ENCODE peak calls at places on chromosomes 7 and 10, in nine cellular contexts. G is spleen, N is heart left ventricle, T is fibroblast of the aortic adventitia, A is astrocyte of the spinal cord, W is GM12878, V is fibroblast of lung, F is PC-3, P is brain microvascular endothelial cell. K is an unnamed sample.

GRCh38 chr7:13017325-13017853 is 330.0 kb downstream of the ARL4A start:
- DNase-seq in G (no peak), N (no peak), T (peak), A (peak), W (no peak), V (peak), F (peak), P (peak), K (peak)

GRCh38 chr7:30596043-30596641 is 1.5 kb downstream of the GARS1 start:
- DNase-seq in G (no peak), N (no peak), T (peak), A (peak), W (no peak), V (peak), F (peak), P (peak), K (no peak)

GRCh38 chr7:12581897-12582296 is 11.4 kb downstream of the SCIN start:
- DNase-seq in G (no peak), N (no peak), T (no peak), A (no peak), W (no peak), V (no peak), F (no peak), P (no peak), K (no peak)

GRCh38 chr7:142812437-142813215 is 41.9 kb downstream of the PRSS2 start:
- DNase-seq in G (no peak), N (no peak), T (no peak), A (no peak), W (no peak), V (no peak), F (peak), P (no peak), K (no peak)

GRCh38 chr7:155203882-155204691 is 93.6 kb upstream of the INSIG1 start:
- DNase-seq in G (peak), N (no peak), T (no peak), A (no peak), W (no peak), V (no peak), F (no peak), P (no peak), K (no peak)

GRCh38 chr7:140447841-140448240 is 31.5 kb downstream of the MKRN1 start:
- DNase-seq in G (peak), N (no peak), T (no peak), A (no peak), W (no peak), V (no peak), F (no peak), P (no peak), K (no peak)

GRCh38 chr7:20033621-20034200 is 183.5 kb downstream of the MACC1 start:
- DNase-seq in G (no peak), N (no peak), T (peak), A (peak), W (no peak), V (peak), F (peak), P (peak), K (no peak)

GRCh38 chr7:12475362-12476063 is 71.8 kb upstream of the VWDE start:
- DNase-seq in G (no peak), N (no peak), T (peak), A (peak), W (no peak), V (peak), F (peak), P (peak), K (peak)

GRCh38 chr7:120989571-120990220 is 1.2 kb downstream of the CPED1 start:
- DNase-seq in G (peak), N (peak), T (peak), A (peak), W (no peak), V (peak), F (no peak), P (no peak), K (no peak)

GRCh38 chr7:102220229-102220850 is 66.3 kb upstream of the SH2B2 start:
- DNase-seq in G (no peak), N (no peak), T (no peak), A (no peak), W (no peak), V (no peak), F (no peak), P (no peak), K (no peak)

GRCh38 chr10:110388682-110389052 is 83.9 kb upstream of the SMNDC1 start:
- DNase-seq in G (no peak), N (no peak), T (no peak), A (no peak), W (no peak), V (no peak), F (no peak), P (no peak), K (no peak)

GRCh38 chr7:153835104-153835503 is 217.1 kb upstream of the DPP6 start:
- DNase-seq in G (no peak), N (no peak), T (no peak), A (no peak), W (no peak), V (no peak), F (peak), P (no peak), K (no peak)

GRCh38 chr7:112990619-112991018 is 96.0 kb downstream of the GPR85 start:
- DNase-seq in G (no peak), N (no peak), T (no peak), A (peak), W (no peak), V (peak), F (peak), P (peak), K (no peak)

GRCh38 chr10:73359492-73359891 is 828 bp upstream of the CFAP70 start:
- DNase-seq in G (no peak), N (no peak), T (no peak), A (no peak), W (no peak), V (no peak), F (peak), P (no peak), K (no peak)

GRCh38 chr10:6136215-6137201 is 47.7 kb downstream of the RBM17 start:
- DNase-seq in G (peak), N (no peak), T (peak), A (peak), W (peak), V (peak), F (peak), P (peak), K (peak)
- TF ChIP-seq CTCF in G (no peak), N (no peak), T (no peak), A (no peak), W (no peak), V (no peak), F (no peak), P (peak), K (no peak)

GRCh38 chr10:59033622-59034021 is 142.8 kb upstream of the PHYHIPL start:
- DNase-seq in G (no peak), N (no peak), T (no peak), A (no peak), W (no peak), V (no peak), F (no peak), P (peak), K (no peak)

GRCh38 chr10:59037506-59037905 is 138.9 kb upstream of the PHYHIPL start:
- DNase-seq in G (no peak), N (no peak), T (no peak), A (no peak), W (no peak), V (no peak), F (no peak), P (no peak), K (no peak)

GRCh38 chr10:59037018-59037389 is 139.4 kb upstream of the PHYHIPL start:
- DNase-seq in G (no peak), N (no peak), T (no peak), A (no peak), W (no peak), V (no peak), F (no peak), P (no peak), K (no peak)

DNA sequence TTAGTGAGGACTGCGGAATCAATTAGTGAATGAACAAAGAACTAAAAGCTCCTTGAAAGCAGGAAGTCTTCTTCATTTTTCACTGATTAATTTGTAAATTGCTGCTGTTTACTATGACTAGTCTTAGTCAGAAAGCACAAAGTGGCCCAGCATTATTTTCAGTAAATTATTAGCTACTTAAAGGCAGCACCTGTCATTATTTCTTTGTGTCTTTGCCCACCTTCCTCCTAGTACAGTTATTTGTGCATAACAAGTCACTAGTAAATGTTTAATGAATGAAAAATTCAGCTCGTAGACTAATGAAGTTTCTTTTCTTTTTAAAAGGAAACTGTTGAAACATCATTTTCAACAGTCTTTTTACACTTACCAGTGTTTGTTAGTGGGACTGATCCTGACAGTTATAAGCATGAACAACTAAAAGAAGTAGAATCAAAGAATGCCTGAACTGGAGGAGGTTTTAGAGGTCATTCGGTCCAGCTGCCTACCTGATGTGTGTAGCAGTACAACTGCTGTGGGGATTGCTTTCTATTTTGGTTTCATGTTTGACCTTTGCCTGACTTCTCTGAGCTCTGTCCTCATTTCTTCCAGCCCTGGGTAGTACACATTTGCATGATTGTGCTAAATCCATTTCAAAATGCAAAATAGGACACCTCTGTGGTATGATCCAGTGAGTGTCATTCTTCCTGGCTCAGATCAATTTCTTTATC is 140.0 kb upstream of the PHYHIPL start:
- DNase-seq in G (no peak), N (no peak), T (no peak), A (no peak), W (peak), V (no peak), F (no peak), P (no peak), K (no peak)
- H3K4me3 ChIP-seq in G (no peak), N (no peak), T (no peak), A (no peak), W (peak), V (no peak), F (no peak), P (no peak), K (no peak)

GRCh38 chr10:34732926-34733325 is 82.2 kb downstream of the PARD3 start:
- DNase-seq in G (no peak), N (no peak), T (peak), A (no peak), W (no peak), V (no peak), F (peak), P (no peak), K (no peak)
- TF ChIP-seq CTCF in G (no peak), N (no peak), T (peak), A (no peak), W (peak), V (no peak), F (peak), P (peak), K (no peak)

GRCh38 chr7:129536323-129536722 is 34.0 kb downstream of the SMKR1 start:
- DNase-seq in G (no peak), N (no peak), T (no peak), A (no peak), W (no peak), V (no peak), F (no peak), P (no peak), K (no peak)

GRCh38 chr7:129544700-129545099 is 42.4 kb downstream of the SMKR1 start:
- DNase-seq in G (no peak), N (no peak), T (no peak), A (no peak), W (no peak), V (no peak), F (no peak), P (no peak), K (no peak)

GRCh38 chr7:129538790-129539189 is 36.5 kb downstream of the SMKR1 start:
- DNase-seq in G (no peak), N (no peak), T (no peak), A (no peak), W (no peak), V (no peak), F (no peak), P (no peak), K (no peak)

GRCh38 chr7:129535896-129536295 is 33.6 kb downstream of the SMKR1 start:
- DNase-seq in G (no peak), N (no peak), T (no peak), A (no peak), W (no peak), V (no peak), F (no peak), P (no peak), K (no peak)

GRCh38 chr7:129540340-129540739 is 38.0 kb downstream of the SMKR1 start:
- DNase-seq in G (no peak), N (no peak), T (no peak), A (no peak), W (no peak), V (no peak), F (no peak), P (no peak), K (no peak)
- H3K4me3 ChIP-seq in G (no peak), N (no peak), T (no peak), A (no peak), W (no peak), V (no peak), F (no peak), P (no peak), K (no peak)

GRCh38 chr7:77798394-77799077 is at the start of the genes PHTF2 and TMEM60:
- DNase-seq in G (peak), N (peak), T (peak), A (peak), W (peak), V (peak), F (peak), P (peak), K (peak)
- TF ChIP-seq CTCF in G (peak), N (peak), T (peak), A (peak), W (peak), V (peak), F (peak), P (peak), K (peak)

GRCh38 chr7:99099499-99100077 is 44.3 kb downstream of the SMURF1 start:
- DNase-seq in G (no peak), N (no peak), T (peak), A (no peak), W (no peak), V (no peak), F (no peak), P (peak), K (no peak)
- H3K4me3 ChIP-seq in G (no peak), N (no peak), T (no peak), A (no peak), W (no peak), V (no peak), F (no peak), P (no peak), K (no peak)

DNA sequence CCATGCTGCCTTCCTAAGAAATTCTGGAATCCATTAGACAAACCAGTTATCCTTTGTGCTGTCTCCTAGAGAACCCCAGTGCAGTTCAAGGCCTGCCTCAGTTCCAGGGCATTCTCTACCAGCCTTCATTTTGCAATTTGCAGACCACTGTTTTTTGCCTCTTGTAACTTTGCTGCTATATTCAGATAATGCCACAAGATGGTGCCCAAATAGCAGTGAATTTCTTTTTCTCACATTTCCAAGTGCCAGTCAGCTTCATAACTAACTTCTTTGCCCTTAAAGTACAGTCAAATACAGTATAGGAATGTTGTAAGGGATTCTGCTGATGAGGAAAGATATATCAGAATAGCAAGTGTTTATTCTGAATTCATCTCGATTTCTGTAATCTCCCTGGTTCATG is 25.2 kb downstream of the LOXL4 start:
- DNase-seq in G (no peak), N (no peak), T (peak), A (peak), W (no peak), V (peak), F (peak), P (no peak), K (peak)
- TF ChIP-seq CTCF in G (peak), N (peak), T (peak), A (peak), W (peak), V (peak), F (peak), P (peak), K (peak)

GRCh38 chr10:43151371-43151770 is 13.1 kb downstream of the CSGALNACT2 start:
- DNase-seq in G (no peak), N (no peak), T (peak), A (no peak), W (no peak), V (no peak), F (no peak), P (no peak), K (no peak)
- H3K4me3 ChIP-seq in G (no peak), N (no peak), T (no peak), A (no peak), W (no peak), V (peak), F (no peak), P (no peak), K (no peak)